ENCODE peak calls at places on chromosome 11, in ten cellular contexts. One of them, this sample, is unnamed.

GRCh38 chr11:57873196-57873911 is 111.8 kb downstream of the CTNND1 start:
- DNase-seq in AG08395: no peak
- DNase-seq in left lung: no peak
- DNase-seq in dermis microvascular lymphatic vessel endothelial cell: no peak
- DNase-seq in stimulated activated CD4-positive, alpha-beta T cell treated with anti-CD3 and anti-CD28 coated beads, TNF-alpha, amount 100 ng/mL, for 1 hour: no peak
- DNase-seq in activated T-cell treated with anti-CD3 and anti-CD28 coated beads for 24 hours: no peak
- DNase-seq in Right ventricle myocardium superior: no peak
- DNase-seq in GM19239: no peak
- DNase-seq in activated naive CD8-positive, alpha-beta T cell treated with anti-CD3 and anti-CD28 coated beads, Interleukin-2, amount 50 U/mL, for 16 hours: no peak
- DNase-seq in cardiac fibroblast: no peak
- DNase-seq in this sample: no peak

GRCh38 chr11:111461460-111462240 is 50.5 kb downstream of the BTG4 start:
- DNase-seq in AG08395: no peak
- DNase-seq in left lung: no peak
- DNase-seq in dermis microvascular lymphatic vessel endothelial cell: no peak
- DNase-seq in stimulated activated CD4-positive, alpha-beta T cell treated with anti-CD3 and anti-CD28 coated beads, TNF-alpha, amount 100 ng/mL, for 1 hour: no peak
- DNase-seq in activated T-cell treated with anti-CD3 and anti-CD28 coated beads for 24 hours: no peak
- DNase-seq in Right ventricle myocardium superior: no peak
- DNase-seq in GM19239: no peak
- DNase-seq in activated naive CD8-positive, alpha-beta T cell treated with anti-CD3 and anti-CD28 coated beads, Interleukin-2, amount 50 U/mL, for 16 hours: no peak
- DNase-seq in cardiac fibroblast: no peak
- DNase-seq in this sample: no peak

GRCh38 chr11:64057890-64058289 is 22.2 kb downstream of the FLRT1 start:
- DNase-seq in AG08395: no peak
- DNase-seq in left lung: no peak
- DNase-seq in dermis microvascular lymphatic vessel endothelial cell: no peak
- DNase-seq in stimulated activated CD4-positive, alpha-beta T cell treated with anti-CD3 and anti-CD28 coated beads, TNF-alpha, amount 100 ng/mL, for 1 hour: no peak
- DNase-seq in activated T-cell treated with anti-CD3 and anti-CD28 coated beads for 24 hours: no peak
- DNase-seq in Right ventricle myocardium superior: no peak
- DNase-seq in GM19239: no peak
- DNase-seq in activated naive CD8-positive, alpha-beta T cell treated with anti-CD3 and anti-CD28 coated beads, Interleukin-2, amount 50 U/mL, for 16 hours: no peak
- DNase-seq in cardiac fibroblast: no peak
- DNase-seq in this sample: no peak

GRCh38 chr11:1923201-1923956 is 3.9 kb downstream of the TNNT3 start:
- DNase-seq in AG08395: no peak
- DNase-seq in left lung: peak; percentile 15
- DNase-seq in dermis microvascular lymphatic vessel endothelial cell: no peak
- DNase-seq in stimulated activated CD4-positive, alpha-beta T cell treated with anti-CD3 and anti-CD28 coated beads, TNF-alpha, amount 100 ng/mL, for 1 hour: no peak
- DNase-seq in activated T-cell treated with anti-CD3 and anti-CD28 coated beads for 24 hours: no peak
- DNase-seq in Right ventricle myocardium superior: no peak
- DNase-seq in GM19239: no peak
- DNase-seq in activated naive CD8-positive, alpha-beta T cell treated with anti-CD3 and anti-CD28 coated beads, Interleukin-2, amount 50 U/mL, for 16 hours: no peak
- DNase-seq in cardiac fibroblast: no peak
- DNase-seq in this sample: no peak

GRCh38 chr11:114307524-114308203 is 11.5 kb downstream of the NNMT start:
- DNase-seq in AG08395: peak; percentile 87
- DNase-seq in left lung: peak; percentile 81
- DNase-seq in dermis microvascular lymphatic vessel endothelial cell: peak; percentile 94
- DNase-seq in stimulated activated CD4-positive, alpha-beta T cell treated with anti-CD3 and anti-CD28 coated beads, TNF-alpha, amount 100 ng/mL, for 1 hour: no peak
- DNase-seq in activated T-cell treated with anti-CD3 and anti-CD28 coated beads for 24 hours: no peak
- DNase-seq in Right ventricle myocardium superior: peak; percentile 72
- DNase-seq in GM19239: no peak
- DNase-seq in activated naive CD8-positive, alpha-beta T cell treated with anti-CD3 and anti-CD28 coated beads, Interleukin-2, amount 50 U/mL, for 16 hours: no peak
- DNase-seq in cardiac fibroblast: peak; percentile 96
- DNase-seq in this sample: peak; percentile 72

GRCh38 chr11:68667511-68668253 is 16.7 kb upstream of the GAL start:
- DNase-seq in AG08395: no peak
- DNase-seq in left lung: no peak
- DNase-seq in dermis microvascular lymphatic vessel endothelial cell: no peak
- DNase-seq in stimulated activated CD4-positive, alpha-beta T cell treated with anti-CD3 and anti-CD28 coated beads, TNF-alpha, amount 100 ng/mL, for 1 hour: no peak
- DNase-seq in activated T-cell treated with anti-CD3 and anti-CD28 coated beads for 24 hours: no peak
- DNase-seq in Right ventricle myocardium superior: no peak
- DNase-seq in GM19239: no peak
- DNase-seq in activated naive CD8-positive, alpha-beta T cell treated with anti-CD3 and anti-CD28 coated beads, Interleukin-2, amount 50 U/mL, for 16 hours: no peak
- DNase-seq in cardiac fibroblast: no peak
- DNase-seq in this sample: no peak

GRCh38 chr11:124167852-124168251 is 15.3 kb upstream of the OR10D3 start:
- DNase-seq in AG08395: no peak
- DNase-seq in left lung: no peak
- DNase-seq in dermis microvascular lymphatic vessel endothelial cell: no peak
- DNase-seq in stimulated activated CD4-positive, alpha-beta T cell treated with anti-CD3 and anti-CD28 coated beads, TNF-alpha, amount 100 ng/mL, for 1 hour: no peak
- DNase-seq in activated T-cell treated with anti-CD3 and anti-CD28 coated beads for 24 hours: no peak
- DNase-seq in Right ventricle myocardium superior: no peak
- DNase-seq in GM19239: no peak
- DNase-seq in activated naive CD8-positive, alpha-beta T cell treated with anti-CD3 and anti-CD28 coated beads, Interleukin-2, amount 50 U/mL, for 16 hours: no peak
- DNase-seq in cardiac fibroblast: no peak
- DNase-seq in this sample: no peak

GRCh38 chr11:87892291-87892690 is 283.0 kb downstream of the RAB38 start:
- DNase-seq in AG08395: no peak
- DNase-seq in left lung: no peak
- DNase-seq in dermis microvascular lymphatic vessel endothelial cell: no peak
- DNase-seq in stimulated activated CD4-positive, alpha-beta T cell treated with anti-CD3 and anti-CD28 coated beads, TNF-alpha, amount 100 ng/mL, for 1 hour: no peak
- DNase-seq in activated T-cell treated with anti-CD3 and anti-CD28 coated beads for 24 hours: no peak
- DNase-seq in Right ventricle myocardium superior: no peak
- DNase-seq in GM19239: no peak
- DNase-seq in activated naive CD8-positive, alpha-beta T cell treated with anti-CD3 and anti-CD28 coated beads, Interleukin-2, amount 50 U/mL, for 16 hours: no peak
- DNase-seq in cardiac fibroblast: no peak
- DNase-seq in this sample: no peak

GRCh38 chr11:60657880-60658279 is 41.5 kb upstream of the MS4A8 start:
- DNase-seq in AG08395: no peak
- DNase-seq in left lung: peak; percentile 36
- DNase-seq in dermis microvascular lymphatic vessel endothelial cell: no peak
- DNase-seq in stimulated activated CD4-positive, alpha-beta T cell treated with anti-CD3 and anti-CD28 coated beads, TNF-alpha, amount 100 ng/mL, for 1 hour: no peak
- DNase-seq in activated T-cell treated with anti-CD3 and anti-CD28 coated beads for 24 hours: no peak
- DNase-seq in Right ventricle myocardium superior: no peak
- DNase-seq in GM19239: no peak
- DNase-seq in activated naive CD8-positive, alpha-beta T cell treated with anti-CD3 and anti-CD28 coated beads, Interleukin-2, amount 50 U/mL, for 16 hours: no peak
- DNase-seq in cardiac fibroblast: no peak
- DNase-seq in this sample: no peak

GRCh38 chr11:44775366-44776356 is 48.9 kb downstream of the TSPAN18 start:
- DNase-seq in AG08395: peak; percentile 56
- DNase-seq in left lung: no peak
- DNase-seq in dermis microvascular lymphatic vessel endothelial cell: peak; percentile 80
- DNase-seq in stimulated activated CD4-positive, alpha-beta T cell treated with anti-CD3 and anti-CD28 coated beads, TNF-alpha, amount 100 ng/mL, for 1 hour: peak; percentile 46
- DNase-seq in activated T-cell treated with anti-CD3 and anti-CD28 coated beads for 24 hours: peak; percentile 54
- DNase-seq in Right ventricle myocardium superior: peak; percentile 64
- DNase-seq in GM19239: peak; percentile 40
- DNase-seq in activated naive CD8-positive, alpha-beta T cell treated with anti-CD3 and anti-CD28 coated beads, Interleukin-2, amount 50 U/mL, for 16 hours: peak; percentile 11
- DNase-seq in cardiac fibroblast: peak; percentile 47
- DNase-seq in this sample: peak; percentile 50

GRCh38 chr11:64742087-64742939 is 1.6 kb downstream of the RASGRP2 start:
- DNase-seq in AG08395: peak; percentile 39
- DNase-seq in left lung: no peak
- DNase-seq in dermis microvascular lymphatic vessel endothelial cell: no peak
- DNase-seq in stimulated activated CD4-positive, alpha-beta T cell treated with anti-CD3 and anti-CD28 coated beads, TNF-alpha, amount 100 ng/mL, for 1 hour: no peak
- DNase-seq in activated T-cell treated with anti-CD3 and anti-CD28 coated beads for 24 hours: no peak
- DNase-seq in Right ventricle myocardium superior: peak; percentile 59
- DNase-seq in GM19239: peak; percentile 57
- DNase-seq in activated naive CD8-positive, alpha-beta T cell treated with anti-CD3 and anti-CD28 coated beads, Interleukin-2, amount 50 U/mL, for 16 hours: no peak
- DNase-seq in cardiac fibroblast: no peak
- DNase-seq in this sample: no peak

GRCh38 chr11:62652156-62653006 is 721 bp downstream of the INTS5 start:
- DNase-seq in AG08395: no peak
- DNase-seq in left lung: no peak
- DNase-seq in dermis microvascular lymphatic vessel endothelial cell: no peak
- DNase-seq in stimulated activated CD4-positive, alpha-beta T cell treated with anti-CD3 and anti-CD28 coated beads, TNF-alpha, amount 100 ng/mL, for 1 hour: no peak
- DNase-seq in activated T-cell treated with anti-CD3 and anti-CD28 coated beads for 24 hours: no peak
- DNase-seq in Right ventricle myocardium superior: no peak
- DNase-seq in GM19239: no peak
- DNase-seq in activated naive CD8-positive, alpha-beta T cell treated with anti-CD3 and anti-CD28 coated beads, Interleukin-2, amount 50 U/mL, for 16 hours: no peak
- DNase-seq in cardiac fibroblast: no peak
- DNase-seq in this sample: no peak

GRCh38 chr11:64652586-64653387 is 61.8 kb downstream of the SLC22A12 start:
- DNase-seq in AG08395: peak; percentile 84
- DNase-seq in left lung: peak; percentile 70
- DNase-seq in dermis microvascular lymphatic vessel endothelial cell: peak; percentile 64
- DNase-seq in stimulated activated CD4-positive, alpha-beta T cell treated with anti-CD3 and anti-CD28 coated beads, TNF-alpha, amount 100 ng/mL, for 1 hour: peak; percentile 70
- DNase-seq in activated T-cell treated with anti-CD3 and anti-CD28 coated beads for 24 hours: peak; percentile 72
- DNase-seq in Right ventricle myocardium superior: peak; percentile 83
- DNase-seq in GM19239: peak; percentile 75
- DNase-seq in activated naive CD8-positive, alpha-beta T cell treated with anti-CD3 and anti-CD28 coated beads, Interleukin-2, amount 50 U/mL, for 16 hours: peak; percentile 46
- DNase-seq in cardiac fibroblast: peak; percentile 79
- DNase-seq in this sample: peak; percentile 82

GRCh38 chr11:20599424-20600346 is at the start of gene SLC6A5:
- DNase-seq in AG08395: peak; percentile 54
- DNase-seq in left lung: no peak
- DNase-seq in dermis microvascular lymphatic vessel endothelial cell: peak; percentile 48
- DNase-seq in stimulated activated CD4-positive, alpha-beta T cell treated with anti-CD3 and anti-CD28 coated beads, TNF-alpha, amount 100 ng/mL, for 1 hour: no peak
- DNase-seq in activated T-cell treated with anti-CD3 and anti-CD28 coated beads for 24 hours: no peak
- DNase-seq in Right ventricle myocardium superior: peak; percentile 69
- DNase-seq in GM19239: peak; percentile 48
- DNase-seq in activated naive CD8-positive, alpha-beta T cell treated with anti-CD3 and anti-CD28 coated beads, Interleukin-2, amount 50 U/mL, for 16 hours: no peak
- DNase-seq in cardiac fibroblast: peak; percentile 47
- DNase-seq in this sample: no peak

GRCh38 chr11:29448246-29448877 is 568.5 kb downstream of the KCNA4 start:
- DNase-seq in AG08395: peak; percentile 71
- DNase-seq in left lung: no peak
- DNase-seq in dermis microvascular lymphatic vessel endothelial cell: peak; percentile 24
- DNase-seq in stimulated activated CD4-positive, alpha-beta T cell treated with anti-CD3 and anti-CD28 coated beads, TNF-alpha, amount 100 ng/mL, for 1 hour: no peak
- DNase-seq in activated T-cell treated with anti-CD3 and anti-CD28 coated beads for 24 hours: no peak
- DNase-seq in Right ventricle myocardium superior: no peak
- DNase-seq in GM19239: no peak
- DNase-seq in activated naive CD8-positive, alpha-beta T cell treated with anti-CD3 and anti-CD28 coated beads, Interleukin-2, amount 50 U/mL, for 16 hours: no peak
- DNase-seq in cardiac fibroblast: peak; percentile 69
- DNase-seq in this sample: no peak

GRCh38 chr11:64060263-64060860 is 24.6 kb downstream of the FLRT1 start:
- DNase-seq in AG08395: no peak
- DNase-seq in left lung: no peak
- DNase-seq in dermis microvascular lymphatic vessel endothelial cell: no peak
- DNase-seq in stimulated activated CD4-positive, alpha-beta T cell treated with anti-CD3 and anti-CD28 coated beads, TNF-alpha, amount 100 ng/mL, for 1 hour: no peak
- DNase-seq in activated T-cell treated with anti-CD3 and anti-CD28 coated beads for 24 hours: no peak
- DNase-seq in Right ventricle myocardium superior: no peak
- DNase-seq in GM19239: no peak
- DNase-seq in activated naive CD8-positive, alpha-beta T cell treated with anti-CD3 and anti-CD28 coated beads, Interleukin-2, amount 50 U/mL, for 16 hours: no peak
- DNase-seq in cardiac fibroblast: no peak
- DNase-seq in this sample: no peak

GRCh38 chr11:17924713-17925112 is 88.1 kb downstream of the SERGEF start:
- DNase-seq in AG08395: peak; percentile 17
- DNase-seq in left lung: no peak
- DNase-seq in dermis microvascular lymphatic vessel endothelial cell: no peak
- DNase-seq in stimulated activated CD4-positive, alpha-beta T cell treated with anti-CD3 and anti-CD28 coated beads, TNF-alpha, amount 100 ng/mL, for 1 hour: no peak
- DNase-seq in activated T-cell treated with anti-CD3 and anti-CD28 coated beads for 24 hours: no peak
- DNase-seq in Right ventricle myocardium superior: no peak
- DNase-seq in GM19239: no peak
- DNase-seq in activated naive CD8-positive, alpha-beta T cell treated with anti-CD3 and anti-CD28 coated beads, Interleukin-2, amount 50 U/mL, for 16 hours: no peak
- DNase-seq in cardiac fibroblast: no peak
- DNase-seq in this sample: no peak

GRCh38 chr11:75334976-75335375 is 16.5 kb downstream of the ARRB1 start:
- DNase-seq in AG08395: no peak
- DNase-seq in left lung: no peak
- DNase-seq in dermis microvascular lymphatic vessel endothelial cell: no peak
- DNase-seq in stimulated activated CD4-positive, alpha-beta T cell treated with anti-CD3 and anti-CD28 coated beads, TNF-alpha, amount 100 ng/mL, for 1 hour: no peak
- DNase-seq in activated T-cell treated with anti-CD3 and anti-CD28 coated beads for 24 hours: no peak
- DNase-seq in Right ventricle myocardium superior: no peak
- DNase-seq in GM19239: no peak
- DNase-seq in activated naive CD8-positive, alpha-beta T cell treated with anti-CD3 and anti-CD28 coated beads, Interleukin-2, amount 50 U/mL, for 16 hours: no peak
- DNase-seq in cardiac fibroblast: no peak
- DNase-seq in this sample: no peak

GRCh38 chr11:1953489-1954284 is 6.6 kb downstream of the MRPL23 start:
- DNase-seq in AG08395: no peak
- DNase-seq in left lung: no peak
- DNase-seq in dermis microvascular lymphatic vessel endothelial cell: no peak
- DNase-seq in stimulated activated CD4-positive, alpha-beta T cell treated with anti-CD3 and anti-CD28 coated beads, TNF-alpha, amount 100 ng/mL, for 1 hour: no peak
- DNase-seq in activated T-cell treated with anti-CD3 and anti-CD28 coated beads for 24 hours: no peak
- DNase-seq in Right ventricle myocardium superior: peak; percentile 56
- DNase-seq in GM19239: no peak
- DNase-seq in activated naive CD8-positive, alpha-beta T cell treated with anti-CD3 and anti-CD28 coated beads, Interleukin-2, amount 50 U/mL, for 16 hours: no peak
- DNase-seq in cardiac fibroblast: peak; percentile 41
- DNase-seq in this sample: peak; percentile 17

GRCh38 chr11:77347962-77348361 is 46.5 kb upstream of the GDPD4 start:
- DNase-seq in AG08395: no peak
- DNase-seq in left lung: no peak
- DNase-seq in dermis microvascular lymphatic vessel endothelial cell: no peak
- DNase-seq in stimulated activated CD4-positive, alpha-beta T cell treated with anti-CD3 and anti-CD28 coated beads, TNF-alpha, amount 100 ng/mL, for 1 hour: no peak
- DNase-seq in activated T-cell treated with anti-CD3 and anti-CD28 coated beads for 24 hours: no peak
- DNase-seq in Right ventricle myocardium superior: no peak
- DNase-seq in GM19239: no peak
- DNase-seq in activated naive CD8-positive, alpha-beta T cell treated with anti-CD3 and anti-CD28 coated beads, Interleukin-2, amount 50 U/mL, for 16 hours: no peak
- DNase-seq in cardiac fibroblast: no peak
- DNase-seq in this sample: no peak

GRCh38 chr11:119419834-119420492 is 3.0 kb downstream of the THY1 start:
- DNase-seq in AG08395: no peak
- DNase-seq in left lung: no peak
- DNase-seq in dermis microvascular lymphatic vessel endothelial cell: no peak
- DNase-seq in stimulated activated CD4-positive, alpha-beta T cell treated with anti-CD3 and anti-CD28 coated beads, TNF-alpha, amount 100 ng/mL, for 1 hour: no peak
- DNase-seq in activated T-cell treated with anti-CD3 and anti-CD28 coated beads for 24 hours: no peak
- DNase-seq in Right ventricle myocardium superior: no peak
- DNase-seq in GM19239: no peak
- DNase-seq in activated naive CD8-positive, alpha-beta T cell treated with anti-CD3 and anti-CD28 coated beads, Interleukin-2, amount 50 U/mL, for 16 hours: no peak
- DNase-seq in cardiac fibroblast: no peak
- DNase-seq in this sample: no peak